ENCODE peak calls at places on chromosomes 7 and 10, in four cellular contexts. D, G, N and R are unnamed samples.

GRCh38 chr7:135755351-135755753 is 6.7 kb upstream of the FAM180A start:
- DNase-seq in D (no peak), G (no peak), N (no peak), R (no peak)

GRCh38 chr10:114859227-114859626 is 37.6 kb downstream of the FHIP2A start:
- DNase-seq in D (no peak), G (no peak), N (no peak), R (no peak)

GRCh38 chr10:72354356-72355213 is at the start of gene DNAJB12:
- DNase-seq in D (peak; percentile 94), G (peak; percentile 94), N (peak; percentile 95), R (peak; percentile 56)

GRCh38 chr10:27383595-27384542 is 120.2 kb upstream of the RAB18 start:
- DNase-seq in D (no peak), G (no peak), N (no peak), R (no peak)

GRCh38 chr7:19773361-19773760 is at the start of gene TMEM196:
- DNase-seq in D (no peak), G (no peak), N (no peak), R (no peak)

GRCh38 chr7:17626215-17626614 is 314.1 kb downstream of the SNX13 start:
- DNase-seq in D (no peak), G (no peak), N (no peak), R (no peak)

GRCh38 chr10:71293446-71294090 is 25.5 kb upstream of the SLC29A3 start:
- DNase-seq in D (no peak), G (peak; percentile 65), N (no peak), R (no peak)

GRCh38 chr10:43284341-43284910 is 17.6 kb upstream of the RASGEF1A start:
- DNase-seq in D (no peak), G (no peak), N (no peak), R (no peak)

GRCh38 chr10:13950543-13950939 is 363.8 kb downstream of the PRPF18 start:
- DNase-seq in D (no peak), G (no peak), N (no peak), R (no peak)

GRCh38 chr7:100957832-100958421 is 8.6 kb downstream of the MUC3A start:
- DNase-seq in D (no peak), G (no peak), N (no peak), R (no peak)

GRCh38 chr7:123120286-123120685 is 79.5 kb downstream of the SLC13A1 start:
- DNase-seq in D (peak; percentile 10), G (no peak), N (no peak), R (no peak)

GRCh38 chr10:120480848-120481247 is 23.8 kb downstream of the PLPP4 start:
- DNase-seq in D (no peak), G (no peak), N (no peak), R (no peak)

GRCh38 chr10:6625428-6625827 is 45.4 kb upstream of the PRKCQ start:
- DNase-seq in D (no peak), G (no peak), N (no peak), R (no peak)

GRCh38 chr10:115861864-115862263 is 411.1 kb downstream of the GFRA1 start:
- DNase-seq in D (peak; percentile 46), G (no peak), N (no peak), R (no peak)

GRCh38 chr7:140005754-140006503 is 56.8 kb downstream of the PARP12 start:
- DNase-seq in D (peak; percentile 52), G (no peak), N (no peak), R (no peak)

GRCh38 chr10:102347236-102347828 is 48.2 kb upstream of the NFKB2 start:
- DNase-seq in D (peak; percentile 36), G (peak; percentile 58), N (no peak), R (no peak)

GRCh38 chr7:699260-700170 is 27.0 kb upstream of the DNAAF5 start:
- DNase-seq in D (no peak), G (no peak), N (no peak), R (no peak)

GRCh38 chr7:101550641-101551531 is 78.2 kb downstream of the MYL10 start:
- DNase-seq in D (no peak), G (peak; percentile 41), N (no peak), R (no peak)

GRCh38 chr10:96986200-96986856 is 154.2 kb downstream of the LCOR start:
- DNase-seq in D (no peak), G (no peak), N (no peak), R (no peak)

GRCh38 chr7:81624021-81624630 is 145.7 kb downstream of the HGF start:
- DNase-seq in D (no peak), G (no peak), N (no peak), R (no peak)

GRCh38 chr10:114265392-114266053 is 26.5 kb downstream of the VWA2 start:
- DNase-seq in D (no peak), G (no peak), N (no peak), R (no peak)

GRCh38 chr7:141558544-141559183 is 7.5 kb downstream of the AGK start:
- DNase-seq in D (peak; percentile 12), G (no peak), N (no peak), R (peak; percentile 45)

GRCh38 chr10:58435297-58435696 is 50.1 kb downstream of the TFAM start:
- DNase-seq in D (peak; percentile 99), G (no peak), N (no peak), R (peak; percentile 96)

GRCh38 chr10:24762966-24763623 is 39.4 kb upstream of the ARHGAP21 start:
- DNase-seq in D (peak; percentile 33), G (no peak), N (no peak), R (peak; percentile 19)

DNA sequence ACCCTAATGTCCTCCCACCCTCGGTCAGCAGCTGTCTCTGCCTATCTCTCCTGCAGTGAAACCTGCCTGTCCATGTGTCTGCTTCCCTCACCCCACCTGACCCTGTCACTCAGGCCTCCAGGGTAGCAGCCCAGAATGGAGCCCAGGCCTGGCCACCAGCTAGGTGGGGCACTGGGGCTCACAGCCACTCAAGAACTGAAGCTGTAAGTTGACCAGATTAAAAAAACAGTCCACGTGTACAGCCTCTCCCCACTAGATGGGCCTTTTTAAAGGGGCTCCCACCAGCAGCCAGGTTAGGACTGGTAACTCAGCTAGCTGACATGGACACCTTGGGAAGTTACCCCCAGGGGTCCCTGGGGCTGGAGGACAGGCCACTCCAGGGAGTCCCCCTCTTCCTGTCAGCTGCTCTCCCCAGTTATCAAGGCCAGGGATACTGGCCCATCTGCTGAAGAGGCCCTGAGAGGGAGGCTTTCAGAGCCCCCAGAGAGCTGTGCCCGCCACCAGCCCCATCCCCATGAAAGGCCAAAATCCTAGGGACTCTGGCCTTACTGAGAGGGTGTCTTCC is 1.4 kb downstream of the SMARCD3 start:
- DNase-seq in D (no peak), G (no peak), N (no peak), R (no peak)
- H3K4me3 ChIP-seq in D (peak overlapping the region; percentile 73), G (peak overlapping the region; percentile 62), N (no peak overlapping the region), R (peak overlapping the region; percentile 75)

GRCh38 chr7:23106801-23107713 is 1.5 kb downstream of the KLHL7 start:
- DNase-seq in D (no peak), G (no peak), N (no peak), R (no peak)

GRCh38 chr7:23107781-23108180 is 2.2 kb downstream of the KLHL7 start:
- DNase-seq in D (no peak), G (no peak), N (no peak), R (no peak)

GRCh38 chr7:23105086-23105643 is 420 bp upstream of the KLHL7 start:
- DNase-seq in D (no peak), G (no peak), N (no peak), R (no peak)

GRCh38 chr7:23106491-23106800 is 861 bp downstream of the KLHL7 start:
- DNase-seq in D (no peak), G (no peak), N (no peak), R (no peak)

DNA sequence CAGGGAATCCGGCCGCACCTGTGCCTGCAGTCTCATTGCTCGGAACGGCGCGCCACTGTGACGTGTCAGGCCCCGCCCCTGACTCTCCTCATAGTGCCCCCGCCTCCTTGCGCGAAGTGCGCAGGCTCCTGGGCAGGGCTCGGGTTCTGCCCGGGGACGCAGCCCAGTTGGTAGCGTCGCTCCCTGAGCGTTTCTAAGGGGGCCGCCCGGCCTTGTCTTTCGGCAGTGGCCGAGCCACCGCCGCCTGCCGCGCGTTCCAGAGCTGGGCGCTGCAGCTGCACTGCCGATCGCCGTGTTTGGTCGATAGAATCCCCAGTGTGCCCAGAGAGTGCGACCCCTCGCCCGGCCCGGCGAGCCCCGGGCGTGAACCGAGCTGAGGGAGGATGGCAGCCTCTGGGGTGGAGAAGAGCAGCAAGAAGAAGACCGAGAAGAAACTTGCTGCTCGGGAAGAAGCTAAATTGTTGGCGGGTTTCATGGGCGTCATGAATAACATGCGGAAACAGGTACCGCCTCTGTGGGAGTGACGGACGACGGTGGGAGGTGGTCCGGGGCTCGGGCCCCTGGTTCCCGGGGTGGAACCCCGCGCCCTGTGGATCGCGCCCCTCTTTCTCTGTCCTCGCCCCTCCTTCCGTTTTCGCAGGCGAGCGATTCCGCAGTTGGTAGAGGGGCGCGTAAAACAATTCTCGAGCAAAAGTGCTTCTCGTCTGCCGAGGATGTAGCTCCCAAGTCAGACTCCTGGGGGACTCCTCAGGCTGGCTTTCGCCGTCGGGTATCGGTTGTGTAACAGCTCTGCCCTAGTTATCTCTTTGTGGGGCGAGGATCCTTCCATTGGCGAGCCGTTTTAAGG is at the start of gene KLHL7:
- DNase-seq in D (peak; percentile 94), G (peak; percentile 99), N (peak; percentile 81), R (no peak)
- TF ChIP-seq CTCF in D (peak; percentile 48), G (peak; percentile 15), N (no peak), R (no peak)

GRCh38 chr10:30728786-30729185 is 99.2 kb upstream of the LYZL2 start:
- DNase-seq in D (no peak), G (no peak), N (no peak), R (no peak)
- H3K4me3 ChIP-seq in D (no peak overlapping the region), G (no peak overlapping the region), N (no peak overlapping the region), R (no peak overlapping the region)

GRCh38 chr7:30493231-30493630 is 11.4 kb downstream of the GGCT start:
- DNase-seq in D (no peak), G (no peak), N (no peak), R (no peak)

GRCh38 chr7:30491417-30491816 is 12.8 kb upstream of the NOD1 start:
- DNase-seq in D (no peak), G (no peak), N (no peak), R (no peak)

GRCh38 chr7:30485667-30486066 is 7.1 kb upstream of the NOD1 start:
- DNase-seq in D (no peak), G (no peak), N (no peak), R (no peak)

GRCh38 chr7:30487371-30487770 is 8.8 kb upstream of the NOD1 start:
- DNase-seq in D (no peak), G (no peak), N (no peak), R (no peak)
- TF ChIP-seq CTCF in D (no peak), G (no peak), N (no peak), R (no peak)